ENCODE peak calls at places on chromosomes 5 and 9, in eight cellular contexts. I, J, X, L, O, Y, P and K are unnamed samples.

GRCh38 chr9:128361296-128361980 is 9.7 kb upstream of the URM1 start:
- DNase-seq in I (no peak), J (no peak), X (peak), L (no peak), O (no peak), Y (no peak), P (no peak), K (no peak)

GRCh38 chr9:26112724-26113123 is 434.5 kb upstream of the TUSC1 start:
- DNase-seq in I (no peak), J (no peak), X (no peak), L (no peak), O (no peak), Y (no peak), P (peak), K (no peak)

GRCh38 chr9:16986441-16987387 is 116.2 kb upstream of the BNC2 start:
- DNase-seq in I (no peak), J (no peak), X (no peak), L (no peak), O (no peak), Y (no peak), P (peak), K (no peak)

GRCh38 chr5:52989781-52990530 is 804 bp downstream of the ITGA2 start:
- DNase-seq in I (no peak), J (peak), X (peak), L (no peak), O (peak), Y (peak), P (no peak), K (peak)

GRCh38 chr5:124806026-124806856 is 59.8 kb upstream of the ZNF608 start:
- DNase-seq in I (no peak), J (peak), X (peak), L (no peak), O (peak), Y (peak), P (peak), K (peak)

GRCh38 chr5:143554194-143554717 is 150.8 kb upstream of the NR3C1 start:
- DNase-seq in I (no peak), J (no peak), X (no peak), L (no peak), O (no peak), Y (no peak), P (peak), K (no peak)

GRCh38 chr5:13316191-13316590 is 628.3 kb downstream of the DNAH5 start:
- DNase-seq in I (no peak), J (no peak), X (no peak), L (no peak), O (no peak), Y (no peak), P (peak), K (no peak)

GRCh38 chr9:11549311-11549794 is 936.6 kb upstream of the PTPRD start:
- DNase-seq in I (no peak), J (no peak), X (no peak), L (no peak), O (no peak), Y (no peak), P (no peak), K (no peak)

GRCh38 chr9:94511134-94511942 is 43.5 kb upstream of the PCAT7 start:
- DNase-seq in I (no peak), J (no peak), X (no peak), L (no peak), O (no peak), Y (no peak), P (no peak), K (no peak)

GRCh38 chr9:75238311-75238976 is 150.1 kb downstream of the OSTF1 start:
- DNase-seq in I (no peak), J (no peak), X (peak), L (no peak), O (peak), Y (peak), P (peak), K (no peak)

GRCh38 chr5:72555871-72556270 is 48.7 kb upstream of the ZNF366 start:
- DNase-seq in I (no peak), J (no peak), X (no peak), L (no peak), O (no peak), Y (no peak), P (no peak), K (no peak)

GRCh38 chr9:93669958-93670207 is 93.5 kb downstream of the PHF2 start:
- DNase-seq in I (no peak), J (peak), X (no peak), L (no peak), O (no peak), Y (no peak), P (no peak), K (no peak)

GRCh38 chr9:114418053-114418452 is 30.3 kb upstream of the AKNA start:
- DNase-seq in I (no peak), J (no peak), X (no peak), L (no peak), O (no peak), Y (no peak), P (no peak), K (no peak)

GRCh38 chr9:114423181-114423580 is 35.4 kb upstream of the AKNA start:
- DNase-seq in I (no peak), J (no peak), X (no peak), L (no peak), O (no peak), Y (no peak), P (no peak), K (no peak)

GRCh38 chr9:114417511-114417910 is 29.7 kb upstream of the AKNA start:
- DNase-seq in I (no peak), J (no peak), X (no peak), L (no peak), O (no peak), Y (no peak), P (peak), K (no peak)

GRCh38 chr9:114421147-114421546 is 33.4 kb upstream of the AKNA start:
- DNase-seq in I (no peak), J (no peak), X (no peak), L (no peak), O (no peak), Y (no peak), P (no peak), K (no peak)

GRCh38 chr9:114419796-114420195 is 32.0 kb upstream of the AKNA start:
- DNase-seq in I (no peak), J (no peak), X (no peak), L (no peak), O (no peak), Y (no peak), P (no peak), K (no peak)
- H3K4me3 ChIP-seq in I (no peak), J (no peak), X (no peak), L (no peak), O (no peak), Y (no peak), P (no peak), K (no peak)

DNA sequence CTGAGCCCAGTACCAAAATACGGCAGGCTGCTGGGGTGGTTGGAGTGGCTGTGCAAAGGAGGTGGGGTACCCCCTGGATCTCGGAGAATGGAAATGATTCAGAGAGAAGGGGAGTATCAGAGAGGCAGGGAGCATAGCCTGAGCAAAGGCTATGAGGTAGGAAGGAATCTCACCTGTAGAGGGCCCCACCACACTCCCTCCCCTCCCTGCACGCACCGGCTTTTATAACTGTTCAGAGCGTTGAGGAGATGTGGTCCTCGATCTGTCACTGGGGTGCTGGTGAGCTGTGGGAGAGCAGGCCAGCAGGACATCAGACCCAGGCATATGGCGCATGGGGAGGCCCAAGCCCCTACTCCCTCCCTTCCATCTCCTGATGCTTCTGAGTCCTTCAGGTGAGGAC is 13.2 kb downstream of the PHF19 start:
- DNase-seq in I (no peak), J (no peak), X (no peak), L (no peak), O (no peak), Y (no peak), P (no peak), K (no peak)
- H3K4me3 ChIP-seq in I (no peak), J (no peak), X (no peak), L (no peak), O (no peak), Y (no peak), P (no peak), K (no peak)

GRCh38 chr5:43038523-43038989 is 1.6 kb downstream of the ANXA2R start:
- DNase-seq in I (no peak), J (no peak), X (no peak), L (no peak), O (peak), Y (no peak), P (peak), K (no peak)

GRCh38 chr5:43037929-43038510 is 2.1 kb downstream of the ANXA2R start:
- DNase-seq in I (no peak), J (no peak), X (peak), L (peak), O (peak), Y (no peak), P (peak), K (no peak)

GRCh38 chr5:43036409-43036808 is 3.7 kb downstream of the ANXA2R start:
- DNase-seq in I (no peak), J (no peak), X (no peak), L (no peak), O (no peak), Y (no peak), P (no peak), K (no peak)

GRCh38 chr5:43039115-43039467 is 1.0 kb downstream of the ANXA2R start:
- DNase-seq in I (no peak), J (no peak), X (no peak), L (no peak), O (no peak), Y (no peak), P (no peak), K (no peak)

GRCh38 chr5:43036856-43037711 is 3.0 kb downstream of the ANXA2R start:
- DNase-seq in I (no peak), J (no peak), X (no peak), L (no peak), O (peak), Y (no peak), P (peak), K (no peak)
- H3K4me3 ChIP-seq in I (peak), J (no peak), X (no peak), L (peak), O (peak), Y (peak), P (peak), K (peak)

DNA sequence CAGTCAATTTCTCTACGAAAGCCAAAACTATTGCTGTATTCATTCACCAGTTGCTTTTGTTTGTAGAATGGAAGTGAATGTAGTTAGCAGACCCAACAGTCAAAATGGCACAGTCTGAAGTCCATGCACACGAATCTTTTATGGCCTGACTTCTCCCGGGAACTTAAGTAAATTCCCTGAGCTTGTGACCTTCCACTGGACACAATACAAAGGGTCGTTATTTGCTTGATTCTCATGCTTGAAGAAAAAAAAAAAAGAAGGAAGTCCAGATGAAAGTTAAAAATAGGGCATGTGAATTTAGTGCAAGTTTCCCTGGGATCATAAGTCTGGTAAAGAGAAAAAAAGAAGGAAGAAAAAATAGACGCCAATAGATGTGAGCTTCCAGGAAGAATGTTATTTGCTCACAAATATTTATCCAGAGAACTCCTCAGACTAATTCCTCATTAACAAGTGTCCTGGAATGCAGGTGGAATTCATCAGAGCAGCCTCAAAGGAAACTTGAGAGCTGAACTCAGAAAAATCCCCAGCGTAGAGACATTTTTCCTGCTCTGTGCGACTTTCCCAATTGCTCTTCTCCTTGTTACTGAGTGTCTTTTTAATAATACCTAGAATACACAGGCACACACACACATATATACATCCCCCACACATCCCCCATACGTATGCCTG is 616.4 kb downstream of the EBF1 start:
- DNase-seq in I (no peak), J (no peak), X (no peak), L (no peak), O (no peak), Y (no peak), P (no peak), K (no peak)
- H3K4me3 ChIP-seq in I (no peak), J (no peak), X (no peak), L (no peak), O (no peak), Y (no peak), P (no peak), K (no peak)

DNA sequence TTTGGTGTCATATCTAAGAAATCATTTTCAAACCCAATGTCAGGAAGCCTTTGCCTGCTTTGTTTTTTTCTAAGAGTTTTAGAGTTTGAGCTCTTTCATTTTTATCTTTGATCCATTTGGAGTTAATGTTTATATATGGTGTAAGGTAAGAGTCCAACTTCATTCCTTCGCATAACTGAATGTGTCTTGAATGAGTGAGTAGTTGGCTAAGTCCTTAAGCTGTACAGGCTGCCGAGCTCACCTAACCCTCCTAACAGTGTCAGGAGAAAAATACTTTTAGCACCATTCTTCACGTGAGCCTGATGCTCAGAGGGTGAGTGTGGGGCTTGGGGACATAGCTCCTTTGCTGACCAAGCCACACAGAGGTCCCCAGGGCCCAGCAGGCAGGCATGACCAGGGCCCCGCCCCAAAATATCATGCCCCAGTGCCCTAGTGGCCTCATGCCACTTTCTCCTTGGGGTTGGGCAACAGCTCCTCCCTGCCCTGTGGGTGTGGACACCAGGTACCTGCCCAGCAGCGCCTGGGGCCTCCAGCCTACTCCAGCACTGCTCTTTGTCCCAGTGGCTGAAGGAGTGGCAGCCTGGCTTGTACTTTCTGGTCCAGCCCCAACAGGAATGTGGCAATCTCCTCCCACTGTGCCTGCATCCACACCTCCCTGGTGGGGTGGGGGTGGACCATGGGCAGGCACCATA is 17.2 kb downstream of the PPARGC1B start:
- DNase-seq in I (no peak), J (no peak), X (peak), L (no peak), O (peak), Y (peak), P (no peak), K (no peak)
- H3K4me3 ChIP-seq in I (no peak), J (no peak), X (no peak), L (no peak), O (no peak), Y (no peak), P (no peak), K (no peak)

GRCh38 chr9:7892975-7893374 is 93.4 kb upstream of the DMAC1 start:
- DNase-seq in I (no peak), J (no peak), X (no peak), L (no peak), O (no peak), Y (no peak), P (no peak), K (no peak)

DNA sequence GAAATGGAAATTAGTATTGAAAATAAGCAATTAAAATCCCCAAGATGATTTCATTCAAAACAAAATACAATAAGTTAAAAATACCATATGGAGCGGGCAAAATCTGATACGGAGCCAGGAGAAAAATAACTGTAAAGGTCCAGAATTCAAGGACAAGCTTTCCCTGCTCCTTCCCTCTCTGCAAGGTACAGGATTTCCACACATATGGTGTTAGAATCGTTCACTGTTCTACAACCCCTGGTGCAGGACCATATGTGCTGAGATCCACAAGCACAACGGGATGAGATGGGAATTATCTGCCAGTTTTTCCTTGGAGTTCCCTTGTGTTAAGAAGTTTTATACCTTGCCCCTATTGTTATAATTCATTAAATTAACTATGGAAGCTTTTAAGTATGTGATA is 94.7 kb upstream of the DMAC1 start:
- DNase-seq in I (no peak), J (no peak), X (no peak), L (no peak), O (no peak), Y (no peak), P (no peak), K (peak)
- H3K4me3 ChIP-seq in I (no peak), J (no peak), X (no peak), L (no peak), O (no peak), Y (no peak), P (no peak), K (no peak)

GRCh38 chr9:72315510-72316287 is 49.3 kb downstream of the ZFAND5 start:
- DNase-seq in I (no peak), J (no peak), X (peak), L (no peak), O (peak), Y (peak), P (peak), K (no peak)
- H3K4me3 ChIP-seq in I (no peak), J (peak), X (no peak), L (no peak), O (peak), Y (peak), P (no peak), K (peak)

GRCh38 chr5:129766798-129767197 is 18.9 kb downstream of the MINAR2 start:
- DNase-seq in I (no peak), J (no peak), X (no peak), L (no peak), O (no peak), Y (no peak), P (no peak), K (no peak)

GRCh38 chr5:129770034-129770433 is 22.1 kb downstream of the MINAR2 start:
- DNase-seq in I (no peak), J (no peak), X (no peak), L (no peak), O (no peak), Y (no peak), P (no peak), K (no peak)

GRCh38 chr5:129768715-129769114 is 20.8 kb downstream of the MINAR2 start:
- DNase-seq in I (no peak), J (no peak), X (no peak), L (no peak), O (no peak), Y (no peak), P (no peak), K (no peak)

GRCh38 chr5:129767927-129768380 is 20.1 kb downstream of the MINAR2 start:
- DNase-seq in I (peak), J (peak), X (peak), L (peak), O (peak), Y (peak), P (peak), K (peak)

GRCh38 chr5:129771058-129771838 is 23.4 kb downstream of the MINAR2 start:
- DNase-seq in I (no peak), J (no peak), X (peak), L (no peak), O (peak), Y (peak), P (peak), K (peak)
- H3K4me3 ChIP-seq in I (no peak), J (no peak), X (no peak), L (no peak), O (no peak), Y (no peak), P (no peak), K (no peak)

GRCh38 chr9:116686693-116687073 is 422 bp upstream of the TRIM32 start:
- DNase-seq in I (no peak), J (no peak), X (no peak), L (no peak), O (no peak), Y (no peak), P (no peak), K (no peak)
- H3K4me3 ChIP-seq in I (peak), J (peak), X (peak), L (peak), O (peak), Y (peak), P (peak), K (peak)